ENCODE peak calls at places on chromosomes 1 and 21, in four cellular contexts. K is ovary, S is transverse colon, P is spleen. F is an unnamed sample.

GRCh38 chr1:108708726-108709660 is 3.7 kb upstream of the FNDC7 start:
- DNase-seq in K (no peak), S (peak), P (peak), F (no peak)

GRCh38 chr1:179588425-179589024 is 3.1 kb upstream of the TDRD5 start:
- DNase-seq in P (no peak), K (no peak), S (no peak), F (no peak)

GRCh38 chr1:159214149-159214760 is 9.6 kb downstream of the ACKR1 start:
- DNase-seq in K (no peak), P (peak), S (peak), F (peak)

GRCh38 chr1:59013276-59013927 is 229.6 kb upstream of the JUN start:
- DNase-seq in K (peak), S (peak), P (peak), F (peak)

GRCh38 chr1:59971464-59971911 is 44.9 kb upstream of the CYP2J2 start:
- DNase-seq in P (peak), S (peak), K (peak), F (peak)

GRCh38 chr1:207026177-207026576 is 6.4 kb downstream of the C1orf116 start:
- DNase-seq in S (no peak), K (no peak), P (no peak), F (no peak)

GRCh38 chr1:163337631-163338030 is 15.9 kb downstream of the NUF2 start:
- DNase-seq in K (no peak), S (no peak), P (no peak), F (no peak)

GRCh38 chr1:247857069-247857985 is at the start of gene TRIM58:
- DNase-seq in P (peak), K (no peak), S (peak), F (peak)

GRCh38 chr1:191290441-191290840 is 812.8 kb upstream of the BRINP3 start:
- DNase-seq in S (no peak), K (no peak), P (no peak), F (no peak)

GRCh38 chr1:232066521-232066920 is 439.9 kb downstream of the DISC1 start:
- DNase-seq in K (no peak), S (no peak), P (no peak), F (no peak)

GRCh38 chr1:21068937-21069336 is 107.8 kb downstream of the EIF4G3 start:
- DNase-seq in S (no peak), K (no peak), P (no peak), F (no peak)

GRCh38 chr1:46380004-46380403 is 14.1 kb upstream of the FAAH start:
- DNase-seq in K (no peak), P (no peak), S (no peak), F (no peak)

GRCh38 chr1:35660581-35661473 is 19.5 kb upstream of the PSMB2 start:
- DNase-seq in P (no peak), S (no peak), K (no peak), F (peak)

GRCh38 chr1:12075195-12076114 is 12.4 kb downstream of the TNFRSF8 start:
- DNase-seq in K (peak), P (peak), S (no peak), F (no peak)

GRCh38 chr1:73701816-73702215 is 496.2 kb downstream of the LRRIQ3 start:
- DNase-seq in S (no peak), K (no peak), P (no peak), F (no peak)

GRCh38 chr21:43864313-43864805 is 664 bp upstream of the AGPAT3 start:
- DNase-seq in K (peak), S (peak), P (peak), F (peak)

GRCh38 chr21:15552914-15553491 is 176.8 kb upstream of the USP25 start:
- DNase-seq in S (no peak), K (no peak), P (no peak), F (no peak)

GRCh38 chr1:109864960-109865611 is 45.6 kb upstream of the CSF1 start:
- DNase-seq in S (peak), K (no peak), P (no peak), F (no peak)

GRCh38 chr21:30382201-30382600 is 10.1 kb upstream of the KRTAP13-2 start:
- DNase-seq in S (no peak), P (no peak), K (no peak), F (no peak)

GRCh38 chr1:201553496-201554166 is 14.7 kb downstream of the NAV1 start:
- DNase-seq in P (no peak), K (no peak), S (no peak), F (no peak)

GRCh38 chr1:19799877-19800804 is at the start of gene TMCO4:
- DNase-seq in K (peak), P (peak), S (peak), F (peak)

GRCh38 chr1:19799233-19799876 is 361 bp downstream of the TMCO4 start:
- DNase-seq in P (peak), S (peak), K (peak), F (peak)

GRCh38 chr1:19797827-19798226 is 1.9 kb downstream of the TMCO4 start:
- DNase-seq in S (no peak), P (no peak), K (no peak), F (no peak)

GRCh38 chr1:19802269-19802668 is 2.6 kb upstream of the TMCO4 start:
- DNase-seq in K (no peak), S (no peak), P (no peak), F (no peak)

DNA sequence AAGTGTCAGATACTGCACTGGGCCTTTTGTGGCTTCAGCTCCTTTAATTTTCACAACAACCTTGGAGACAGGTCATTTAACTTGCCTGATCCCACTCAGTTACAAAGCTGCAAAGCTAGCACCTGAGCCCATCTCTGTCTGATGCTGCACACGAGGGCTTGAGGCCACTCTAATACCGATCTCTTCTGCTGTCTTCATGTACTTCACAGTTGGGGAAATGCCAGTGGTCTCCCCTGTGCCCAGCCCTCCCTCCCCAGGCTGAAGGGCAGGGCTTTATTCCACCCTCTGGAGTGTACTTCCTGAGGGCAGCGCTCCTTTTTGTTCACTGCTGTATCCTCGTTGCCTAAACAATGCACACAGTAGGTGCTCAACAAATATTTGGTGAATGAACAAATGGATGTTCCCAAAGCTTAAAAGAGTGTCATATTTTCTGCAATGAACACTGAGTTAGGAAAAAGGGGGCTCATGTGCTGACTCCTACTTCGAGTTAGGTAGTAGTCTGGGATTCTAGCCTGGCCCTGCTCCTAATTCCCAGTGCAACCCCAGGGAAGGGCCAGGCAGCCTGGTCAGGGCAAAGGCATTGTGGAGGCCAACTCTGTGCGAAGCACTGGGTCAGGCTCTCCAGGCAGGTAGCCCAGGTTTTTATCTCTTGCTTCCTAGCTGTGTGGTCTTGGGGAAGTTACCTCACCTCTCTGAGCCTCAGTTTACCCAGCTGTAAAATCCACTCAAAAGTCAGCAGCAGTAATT is 1.1 kb downstream of the TMCO4 start:
- DNase-seq in S (no peak), K (no peak), P (no peak), F (peak)
- H3K4me3 ChIP-seq in S (no peak), K (peak), P (peak), F (peak)

GRCh38 chr21:17461582-17461981 is 51.3 kb upstream of the CXADR start:
- DNase-seq in K (no peak), P (no peak), S (no peak), F (no peak)
- TF ChIP-seq POLR2A in K (no peak), P (no peak), S (no peak), F (no peak)

DNA sequence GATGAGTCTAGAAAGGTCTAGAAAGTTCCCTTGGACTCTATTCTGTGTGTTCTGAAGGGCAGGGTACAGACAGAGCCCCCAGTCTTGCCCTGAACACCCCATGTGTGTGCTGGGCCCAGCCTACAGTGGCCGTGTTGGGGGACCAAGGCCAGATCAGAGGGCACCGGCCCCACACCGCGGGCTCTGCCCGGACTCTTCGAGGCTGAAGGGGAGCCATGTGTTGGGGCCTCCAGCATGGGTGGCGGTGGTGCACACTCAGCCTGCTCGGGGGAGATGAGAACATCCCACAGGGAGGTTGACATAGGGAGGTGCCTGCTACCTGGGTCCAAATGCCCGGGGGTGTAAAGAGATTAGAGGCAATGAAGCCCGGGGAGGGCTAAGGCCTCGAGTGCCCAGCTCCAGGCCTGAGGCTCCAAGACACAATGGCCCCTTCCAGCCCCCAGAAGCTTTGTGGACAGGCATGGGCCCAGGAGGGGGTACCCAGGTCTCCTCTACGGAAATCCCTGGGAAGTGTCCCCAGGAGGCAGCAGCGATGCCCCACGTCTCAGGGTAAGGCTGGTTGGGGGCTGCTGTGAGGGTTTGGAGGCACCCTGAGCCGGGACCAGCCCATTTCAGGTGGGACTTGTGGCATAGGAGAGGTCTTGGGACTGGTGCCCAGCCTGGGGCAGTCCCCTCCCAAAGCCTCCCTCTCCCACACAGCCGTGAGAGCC is 12.1 kb downstream of the ARHGEF16 start:
- DNase-seq in S (peak), P (peak), K (peak), F (no peak)
- H3K27ac ChIP-seq in S (no peak), P (no peak), K (no peak), F (no peak)

DNA sequence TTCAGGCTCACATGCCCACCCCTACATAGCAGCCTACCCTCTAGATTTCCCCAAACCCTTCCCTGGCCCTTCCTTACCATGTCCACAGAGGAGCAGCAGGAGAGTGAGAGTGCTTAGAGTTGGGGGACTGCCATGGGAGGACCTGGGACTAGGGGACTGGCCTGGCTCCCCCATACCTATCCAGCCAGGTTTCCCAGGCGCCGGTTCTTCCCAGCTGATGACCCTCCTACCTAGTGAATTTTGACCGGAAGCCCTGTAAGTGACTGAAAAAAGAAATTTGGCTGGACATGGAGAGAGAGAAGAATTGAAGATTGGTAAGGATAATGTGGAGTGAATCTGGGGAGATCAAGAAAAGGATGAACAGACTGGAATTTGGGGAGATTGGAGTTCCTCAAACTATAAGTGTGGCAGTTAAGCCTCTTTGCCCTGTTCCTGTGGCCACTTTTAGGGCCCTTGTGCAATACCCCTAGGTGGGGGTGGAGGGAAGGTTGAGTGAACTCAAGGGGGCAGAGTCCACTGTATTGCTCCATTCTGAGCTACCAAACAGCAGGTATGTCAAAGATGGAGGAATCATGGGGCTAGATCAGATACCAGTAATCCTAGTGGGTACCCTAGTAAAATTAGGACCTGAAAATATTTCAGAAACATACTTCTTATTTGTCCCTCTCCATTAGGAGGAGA is 1.3 kb downstream of the HJV start:
- DNase-seq in P (no peak), S (no peak), K (no peak), F (no peak)
- H3K4me3 ChIP-seq in P (no peak), S (no peak), K (no peak), F (no peak)

DNA sequence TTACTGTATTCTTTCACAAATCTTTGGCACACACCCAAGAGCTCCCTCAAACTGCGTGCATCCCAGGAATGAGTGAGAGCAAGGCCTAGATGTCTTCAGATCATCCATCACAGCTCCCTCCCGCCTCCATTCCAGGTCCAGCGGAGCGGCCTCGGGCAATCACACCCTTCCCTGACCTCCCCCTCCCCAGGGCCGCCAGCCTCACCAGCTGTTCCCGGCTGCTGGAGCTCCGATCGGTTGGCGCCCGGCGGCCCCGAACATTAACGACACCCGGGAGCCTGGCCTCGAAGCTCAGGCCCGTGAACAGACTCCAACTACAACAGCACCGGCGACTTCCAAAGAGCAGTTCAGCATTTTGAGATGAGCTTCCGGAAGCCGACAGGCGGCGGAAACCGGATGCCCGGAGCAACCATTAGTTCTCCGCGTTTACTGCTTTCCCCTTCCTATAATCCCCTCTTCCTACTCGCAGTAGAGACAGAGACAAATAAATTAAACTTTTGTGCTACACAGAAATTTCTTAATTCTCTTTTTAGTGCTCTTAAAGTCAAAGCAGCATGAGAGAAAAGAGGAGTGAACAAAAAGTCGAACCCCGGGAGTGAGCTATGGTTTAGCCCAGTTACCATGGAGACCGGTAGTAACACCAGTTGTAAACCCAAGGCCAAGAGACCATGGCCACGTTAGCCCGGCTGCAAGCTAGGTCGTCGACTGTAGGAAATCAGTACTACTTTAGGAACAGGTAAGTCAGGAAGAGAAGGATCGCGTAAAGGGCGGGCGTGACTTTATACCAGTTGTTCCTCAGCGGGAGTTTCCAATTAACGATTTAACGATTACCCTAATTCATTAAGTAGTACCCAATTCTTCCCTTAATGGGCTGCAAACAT is at the start of the genes GPATCH2 and SPATA17:
- DNase-seq in S (peak), K (peak), P (peak), F (peak)
- TF ChIP-seq POLR2A in S (peak), K (peak), P (no peak), F (no peak)

GRCh38 chr1:202806845-202807366 is 1.3 kb downstream of the KDM5B start:
- DNase-seq in K (no peak), S (no peak), P (peak), F (peak)
- H3K27ac ChIP-seq in K (peak), S (peak), P (peak), F (peak)

DNA sequence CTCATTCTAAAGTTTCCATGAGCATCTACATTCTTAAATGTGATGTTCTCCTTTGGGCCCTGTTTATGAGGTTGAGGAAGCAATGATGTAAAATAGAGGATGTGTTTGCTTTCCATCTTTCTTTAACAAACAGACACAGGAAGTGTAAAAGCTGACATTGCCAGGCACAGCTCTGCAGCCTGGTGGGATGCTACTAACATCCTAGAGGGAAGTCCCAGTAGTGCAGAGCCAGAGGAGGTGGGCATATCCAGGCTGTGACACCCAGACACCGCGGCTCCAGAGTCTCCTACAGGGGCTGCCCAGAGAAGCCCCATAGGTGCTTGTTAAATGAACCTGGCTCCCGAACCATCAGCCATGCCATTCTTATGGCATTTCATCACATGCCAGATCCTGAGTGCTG is 16.2 kb downstream of the OLFML2B start:
- DNase-seq in P (no peak), K (no peak), S (no peak), F (no peak)
- H3K4me3 ChIP-seq in P (no peak), K (no peak), S (no peak), F (no peak)

GRCh38 chr1:115262886-115263285 is 75.2 kb downstream of the NGF start:
- DNase-seq in K (no peak), S (no peak), P (no peak), F (no peak)
- TF ChIP-seq POLR2A in K (no peak), S (no peak), P (no peak), F (no peak)

GRCh38 chr1:67557731-67558448 is 127.1 kb upstream of the GADD45A start:
- DNase-seq in S (no peak), P (no peak), K (no peak), F (no peak)

GRCh38 chr1:67558449-67559193 is 126.4 kb upstream of the GADD45A start:
- DNase-seq in P (no peak), K (no peak), S (no peak), F (no peak)

GRCh38 chr1:67561704-67562113 is 123.3 kb upstream of the GADD45A start:
- DNase-seq in P (peak), S (peak), K (peak), F (peak)

GRCh38 chr1:67559222-67559700 is 125.7 kb upstream of the GADD45A start:
- DNase-seq in K (peak), S (no peak), P (no peak), F (peak)

DNA sequence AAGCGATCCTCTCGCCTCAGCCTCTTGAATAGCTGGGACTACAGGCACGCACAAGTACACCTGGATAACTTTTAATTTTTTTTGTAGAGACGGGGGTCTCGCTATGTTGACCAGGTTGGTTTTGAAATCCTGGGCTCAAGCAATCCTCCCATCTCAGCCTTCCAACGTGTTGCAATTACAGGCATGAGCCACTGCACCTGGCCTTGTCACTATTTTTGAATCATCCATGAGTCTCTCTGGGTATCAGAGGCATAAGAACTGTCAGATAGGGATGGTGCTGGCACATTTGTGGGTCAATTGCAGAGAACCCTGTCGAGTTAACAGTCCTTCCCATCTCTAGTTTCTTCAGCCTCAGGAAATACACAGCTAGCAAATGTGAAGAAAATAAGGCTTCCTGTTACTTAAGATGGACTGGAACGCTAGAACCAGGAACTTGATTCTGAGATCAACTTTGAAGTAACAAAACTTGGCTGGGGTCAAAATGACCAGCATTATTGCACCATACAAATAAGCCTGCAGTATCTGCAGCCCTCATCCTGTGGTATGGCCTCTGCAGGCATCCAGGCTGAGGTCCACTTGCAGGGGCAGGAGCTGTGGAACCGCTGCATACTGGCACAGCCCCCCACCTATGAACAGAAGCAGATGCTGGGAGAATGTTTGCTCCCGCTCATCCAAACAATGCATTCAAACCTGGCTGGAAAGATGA is 124.3 kb upstream of the GADD45A start:
- DNase-seq in K (no peak), S (no peak), P (no peak), F (no peak)
- H3K27ac ChIP-seq in K (no peak), S (no peak), P (peak), F (no peak)

GRCh38 chr1:176779655-176780328 is 316.8 kb downstream of the PAPPA2 start:
- DNase-seq in S (no peak), K (no peak), P (no peak), F (no peak)
- H3K4me3 ChIP-seq in S (no peak), K (no peak), P (no peak), F (no peak)